ENCODE peak calls at places on chromosomes 11 and 22, in nine cellular contexts. G is mucosa of descending colon, A is neural progenitor cell, U is AG09309, K is AG04449, V is endothelial cell, N is glutamatergic neuron, W is uterus, J is neural crest cell. Z is an unnamed sample.

GRCh38 chr11:3104051-3104714 is 47.0 kb upstream of the CARS1 start:
- DNase-seq in K (no peak), J (no peak), N (no peak), V (no peak), G (no peak), W (no peak), U (no peak), A (no peak), Z (peak)

GRCh38 chr11:110297082-110297725 is 790 bp upstream of the RDX start:
- DNase-seq in A (no peak), G (no peak), V (no peak), U (no peak), W (no peak), J (no peak), K (no peak), N (no peak), Z (no peak)

GRCh38 chr11:133408936-133409335 is 123.4 kb downstream of the OPCML start:
- DNase-seq in J (no peak), A (no peak), K (no peak), G (no peak), U (no peak), V (no peak), W (no peak), N (no peak), Z (no peak)

GRCh38 chr11:94544582-94544831 is 786 bp downstream of the FUT4 start:
- DNase-seq in G (peak), U (no peak), K (no peak), A (no peak), V (peak), N (no peak), J (no peak), W (no peak), Z (no peak)

GRCh38 chr11:96242191-96242845 is 100.7 kb downstream of the MAML2 start:
- DNase-seq in N (no peak), A (peak), U (no peak), G (no peak), W (no peak), J (no peak), V (no peak), K (no peak), Z (no peak)

GRCh38 chr11:1917523-1918435 is 1.7 kb upstream of the TNNT3 start:
- DNase-seq in G (peak), N (no peak), J (no peak), A (peak), K (no peak), W (no peak), U (no peak), V (no peak), Z (peak)

GRCh38 chr11:69877235-69877634 is 58.0 kb upstream of the FGF3 start:
- DNase-seq in N (no peak), G (no peak), W (no peak), U (no peak), J (no peak), V (no peak), K (no peak), A (no peak), Z (no peak)

GRCh38 chr11:115578275-115578674 is 74.1 kb upstream of the CADM1 start:
- DNase-seq in J (no peak), V (no peak), W (no peak), U (no peak), A (no peak), G (no peak), K (no peak), N (no peak), Z (no peak)

GRCh38 chr11:83152245-83152644 is 4.7 kb upstream of the PCF11 start:
- DNase-seq in A (no peak), U (no peak), V (no peak), W (no peak), K (no peak), J (no peak), G (no peak), N (no peak), Z (no peak)

GRCh38 chr11:95821640-95822039 is 31.3 kb downstream of the CEP57 start:
- DNase-seq in G (no peak), J (no peak), N (no peak), K (no peak), U (peak), W (no peak), V (no peak), A (no peak), Z (no peak)

GRCh38 chr22:38935023-38935422 is 22.4 kb upstream of the APOBEC3A start:
- DNase-seq in J (no peak), N (no peak), W (no peak), U (no peak), A (no peak), G (peak), V (no peak), K (no peak), Z (no peak)

GRCh38 chr22:29306175-29306829 is at the start of gene GAS2L1:
- DNase-seq in U (peak), J (peak), A (peak), G (peak), W (peak), N (peak), V (peak), K (no peak), Z (peak)

GRCh38 chr11:15117751-15118150 is 3.0 kb downstream of the INSC start:
- DNase-seq in G (no peak), V (no peak), W (no peak), N (no peak), J (peak), A (no peak), K (no peak), U (no peak), Z (no peak)

GRCh38 chr11:69004411-69005182 is 8.4 kb downstream of the MRGPRF start:
- DNase-seq in U (no peak), G (no peak), V (no peak), J (no peak), N (no peak), W (peak), K (no peak), A (no peak), Z (no peak)

GRCh38 chr11:1896895-1897294 is 5.2 kb upstream of the PRR33 start:
- DNase-seq in K (no peak), W (no peak), V (no peak), U (no peak), G (no peak), N (no peak), A (no peak), J (no peak), Z (peak)

GRCh38 chr11:93738647-93739081 is 2.6 kb downstream of the TAF1D start:
- DNase-seq in K (no peak), W (no peak), N (no peak), A (peak), G (no peak), J (no peak), U (no peak), V (no peak), Z (no peak)

GRCh38 chr22:37260939-37261338 is 16.9 kb upstream of the RAC2 start:
- DNase-seq in U (no peak), K (no peak), V (peak), N (peak), G (no peak), A (peak), J (peak), W (no peak), Z (peak)

GRCh38 chr22:24424001-24424900 is 3.1 kb upstream of the ADORA2A start:
- DNase-seq in A (peak), N (peak), V (no peak), W (no peak), G (no peak), J (no peak), U (no peak), K (no peak), Z (no peak)

GRCh38 chr11:47395225-47396048 is 13.0 kb upstream of the SLC39A13 start:
- DNase-seq in W (no peak), G (peak), K (no peak), U (no peak), N (no peak), J (no peak), V (no peak), A (no peak), Z (no peak)

GRCh38 chr11:11867720-11868119 is 25.9 kb downstream of the USP47 start:
- DNase-seq in J (no peak), K (no peak), U (no peak), V (no peak), W (no peak), G (no peak), A (no peak), N (no peak), Z (no peak)

GRCh38 chr11:85886089-85887056 is 31.2 kb downstream of the CCDC83 start:
- DNase-seq in G (no peak), N (no peak), K (peak), A (no peak), J (no peak), V (no peak), W (no peak), U (peak), Z (no peak)

GRCh38 chr11:14413307-14414072 is 54.5 kb upstream of the RRAS2 start:
- DNase-seq in G (no peak), K (no peak), A (peak), V (peak), W (peak), J (no peak), U (no peak), N (peak), Z (no peak)

GRCh38 chr22:49303781-49304461 is 523.8 kb downstream of the BRD1 start:
- DNase-seq in U (no peak), A (no peak), N (no peak), G (no peak), K (no peak), W (no peak), V (no peak), J (no peak), Z (no peak)

GRCh38 chr11:85783758-85784157 is 27.2 kb downstream of the SYTL2 start:
- DNase-seq in W (no peak), A (no peak), J (no peak), N (no peak), G (no peak), V (no peak), K (no peak), U (no peak), Z (no peak)

GRCh38 chr11:118353084-118353710 is 6.2 kb upstream of the UBE4A start:
- DNase-seq in W (no peak), K (no peak), V (no peak), N (no peak), G (no peak), U (no peak), J (no peak), A (no peak), Z (peak)

GRCh38 chr11:104957280-104957679 is 11.1 kb downstream of the CASP4 start:
- DNase-seq in W (no peak), G (no peak), J (no peak), V (no peak), A (no peak), N (no peak), U (no peak), K (no peak), Z (no peak)

GRCh38 chr11:63680842-63681207 is 475 bp upstream of the RTN3 start:
- DNase-seq in G (no peak), U (no peak), J (peak), W (peak), V (no peak), A (no peak), K (no peak), N (no peak), Z (peak)

GRCh38 chr11:32830796-32831195 is 1.1 kb downstream of the PRRG4 start:
- DNase-seq in A (no peak), G (no peak), W (no peak), N (no peak), K (no peak), U (no peak), V (no peak), J (no peak), Z (no peak)

GRCh38 chr22:44214187-44214586 is 33.5 kb downstream of the PARVG start:
- DNase-seq in W (no peak), U (no peak), K (no peak), V (no peak), G (no peak), J (no peak), A (no peak), N (no peak), Z (no peak)

GRCh38 chr11:126172596-126173038 is 38.8 kb downstream of the RPUSD4 start:
- DNase-seq in K (peak), N (no peak), J (no peak), V (no peak), A (no peak), G (no peak), W (no peak), U (peak), Z (no peak)

GRCh38 chr11:61162092-61162935 is 1.1 kb upstream of the VPS37C start:
- DNase-seq in G (no peak), A (no peak), K (no peak), U (no peak), N (no peak), V (no peak), W (no peak), J (no peak), Z (no peak)

GRCh38 chr11:116460156-116460965 is 312.4 kb downstream of the BUD13 start:
- DNase-seq in V (no peak), U (no peak), G (no peak), J (no peak), N (no peak), A (no peak), K (no peak), W (no peak), Z (no peak)

GRCh38 chr11:32071811-32072210 is 19.1 kb upstream of the RCN1 start:
- DNase-seq in N (no peak), A (peak), V (peak), U (peak), K (no peak), W (no peak), G (no peak), J (no peak), Z (no peak)

GRCh38 chr22:19799322-19800190 is 39.0 kb downstream of the TBX1 start:
- DNase-seq in G (peak), K (peak), W (peak), V (no peak), N (peak), J (no peak), U (peak), A (no peak), Z (no peak)

GRCh38 chr11:17645190-17645970 is 74.0 kb upstream of the MYOD1 start:
- DNase-seq in V (no peak), U (no peak), G (no peak), A (no peak), N (no peak), K (no peak), J (no peak), W (no peak), Z (peak)

GRCh38 chr11:22624742-22625447 is 728 bp downstream of the FANCF start:
- DNase-seq in N (peak), J (no peak), U (peak), V (no peak), K (peak), G (peak), W (peak), A (peak), Z (peak)
- TF ChIP-seq CTCF in N (no peak), J (peak), U (peak), V (no peak), K (peak), G (no peak), W (peak), A (peak), Z (peak)

GRCh38 chr11:102266111-102266510 is 51.2 kb upstream of the BIRC3 start:
- DNase-seq in U (no peak), A (no peak), J (no peak), N (no peak), K (no peak), V (no peak), W (no peak), G (no peak), Z (no peak)

GRCh38 chr11:102267602-102268001 is 49.7 kb upstream of the BIRC3 start:
- DNase-seq in U (peak), G (no peak), A (no peak), J (no peak), W (peak), N (no peak), K (no peak), V (no peak), Z (no peak)

GRCh38 chr11:102269927-102270326 is 47.4 kb upstream of the BIRC3 start:
- DNase-seq in G (no peak), K (no peak), J (no peak), W (no peak), N (no peak), V (no peak), U (no peak), A (no peak), Z (no peak)

GRCh38 chr11:102268985-102269470 is 48.3 kb upstream of the BIRC3 start:
- DNase-seq in G (no peak), A (no peak), V (no peak), K (no peak), U (no peak), N (no peak), J (no peak), W (no peak), Z (no peak)

GRCh38 chr11:102268083-102268984 is 49.0 kb upstream of the BIRC3 start:
- DNase-seq in J (peak), K (no peak), G (peak), N (peak), A (peak), W (peak), U (no peak), V (peak), Z (peak)
- TF ChIP-seq CTCF in J (peak), K (no peak), G (peak), N (no peak), A (peak), W (peak), U (no peak), V (no peak), Z (peak)

GRCh38 chr11:120335928-120336640 is at the start of gene ARHGEF12:
- DNase-seq in W (peak), U (peak), N (peak), V (peak), G (peak), K (peak), A (peak), J (peak), Z (peak)
- TF ChIP-seq CTCF in W (no peak), U (peak), N (no peak), V (no peak), G (no peak), K (peak), A (peak), J (peak), Z (peak)

DNA sequence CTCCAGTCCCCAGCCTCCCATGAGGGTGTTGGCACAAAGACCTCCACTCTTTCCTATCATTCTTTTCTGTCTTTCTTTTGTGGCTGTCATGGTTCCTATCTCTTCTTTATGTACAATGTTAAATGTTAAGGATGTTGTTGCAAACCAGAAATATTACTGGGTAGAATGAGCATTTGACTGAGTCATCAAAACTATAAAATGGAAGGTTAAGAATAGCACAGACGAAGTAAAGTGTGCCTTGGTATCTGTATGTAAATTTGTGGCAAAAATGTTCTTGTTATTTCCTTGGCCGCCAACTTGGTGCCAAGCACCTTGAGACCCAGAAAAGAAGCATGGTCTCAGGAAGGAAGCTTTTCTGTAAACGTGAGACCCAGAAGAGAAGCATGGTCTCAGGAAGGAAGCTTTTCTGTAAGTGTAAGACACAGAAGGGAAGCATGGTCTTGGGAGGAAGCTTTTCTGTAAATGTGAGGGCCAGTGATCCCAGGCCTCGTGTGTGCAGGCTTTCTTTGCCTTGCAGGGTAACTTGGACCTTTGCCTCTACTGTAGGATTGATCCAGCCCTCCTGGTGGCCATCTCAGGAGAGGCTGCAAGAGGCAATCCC is 6.7 kb upstream of the PKP3 start:
- DNase-seq in G (no peak), K (no peak), V (no peak), J (no peak), U (no peak), N (no peak), W (no peak), A (no peak), Z (no peak)
- TF ChIP-seq CTCF in G (no peak), K (peak), V (no peak), J (no peak), U (no peak), N (no peak), W (no peak), A (no peak), Z (no peak)

GRCh38 chr11:66143264-66143566 is 73.1 kb downstream of the PACS1 start:
- DNase-seq in G (no peak), J (no peak), V (no peak), W (no peak), K (no peak), A (no peak), N (no peak), U (no peak), Z (no peak)
- TF ChIP-seq CTCF in G (no peak), J (no peak), V (no peak), W (no peak), K (no peak), A (no peak), N (no peak), U (no peak), Z (no peak)

DNA sequence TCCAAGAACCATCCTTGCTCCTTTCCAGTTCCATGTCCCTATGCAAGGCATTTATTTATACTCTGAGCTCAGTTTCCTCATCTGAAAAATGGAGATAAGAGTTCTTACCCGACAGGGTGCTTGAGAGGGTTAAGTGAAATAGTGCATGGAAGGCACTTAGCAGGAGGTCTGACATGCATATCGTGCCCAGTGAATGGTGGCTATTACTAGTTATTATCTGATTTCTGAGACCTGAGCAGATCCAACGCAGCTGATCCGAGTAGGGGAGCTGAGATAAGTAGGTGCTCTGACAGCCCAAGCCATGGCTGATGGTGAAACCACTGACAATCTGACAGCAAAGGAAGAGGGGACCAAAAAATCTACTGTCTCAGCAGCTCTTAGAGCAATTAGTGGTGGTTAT is 24.9 kb downstream of the NAV2 start:
- DNase-seq in J (no peak), U (no peak), W (no peak), N (no peak), K (no peak), V (no peak), G (no peak), A (no peak), Z (no peak)
- TF ChIP-seq CTCF in J (no peak), U (no peak), W (no peak), N (no peak), K (no peak), V (no peak), G (no peak), A (no peak), Z (no peak)

DNA sequence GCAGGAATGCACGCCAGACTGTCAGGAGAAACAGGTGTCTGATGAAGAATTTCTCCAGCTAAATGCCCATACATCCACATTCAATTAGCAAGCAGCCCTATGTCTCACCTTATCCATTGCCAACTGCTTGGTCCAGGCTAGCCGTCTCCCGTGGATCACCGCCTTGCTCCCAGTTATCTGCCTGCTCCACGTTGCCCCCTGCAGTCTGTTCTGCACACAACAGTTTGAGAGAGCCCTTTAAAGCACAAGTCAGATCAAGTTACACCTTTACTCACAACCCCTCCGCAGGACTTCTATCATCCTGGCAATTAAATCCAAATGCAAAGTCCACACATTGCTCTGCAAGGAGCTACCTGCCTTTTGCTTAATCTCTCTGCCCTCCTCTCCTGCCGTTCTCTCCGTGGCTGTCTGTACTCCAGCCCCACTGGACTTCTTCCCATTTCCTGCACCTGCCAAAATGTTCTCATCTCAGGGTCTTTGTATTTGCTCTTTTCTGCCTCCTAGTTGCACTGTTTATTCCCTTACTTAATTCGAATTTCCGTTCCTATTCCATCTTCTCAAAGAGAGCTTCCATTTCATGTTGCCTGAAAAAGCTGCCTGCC is 185.3 kb upstream of the LARGE1 start:
- DNase-seq in W (peak), N (peak), U (no peak), V (peak), J (peak), K (no peak), G (no peak), A (peak), Z (peak)
- TF ChIP-seq CTCF in W (peak), N (peak), U (no peak), V (peak), J (peak), K (peak), G (peak), A (peak), Z (peak)

DNA sequence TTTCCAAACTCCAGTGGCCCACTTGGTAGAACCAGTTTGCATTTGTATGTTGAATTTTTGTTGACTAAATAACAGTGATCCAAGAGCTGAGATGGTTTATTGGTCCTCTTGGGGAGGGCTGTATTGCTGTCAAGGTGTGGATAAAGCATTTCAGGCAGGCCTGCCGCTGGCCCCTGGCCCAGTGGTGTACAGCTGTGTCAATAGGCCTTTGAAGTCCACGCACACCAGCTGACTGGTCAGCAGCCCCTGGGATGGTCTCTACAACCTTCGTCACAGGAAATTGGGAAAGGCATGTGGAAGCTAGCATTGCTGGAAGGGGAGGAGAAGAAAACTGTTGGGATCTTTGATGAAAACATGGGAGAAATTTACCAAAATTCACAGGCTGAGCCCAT is 12.4 kb upstream of the E2F8 start:
- DNase-seq in V (no peak), K (no peak), N (no peak), W (no peak), A (no peak), J (no peak), G (peak), U (no peak), Z (no peak)
- TF ChIP-seq CTCF in V (no peak), K (no peak), N (no peak), W (no peak), A (no peak), J (no peak), G (no peak), U (no peak), Z (no peak)

Z was measured in GM13976.